ENCODE peak calls at places on chromosomes 1 and 21, in nine cellular contexts. R is GM20000, I is WTC11, T is NB4, K is HCT116, X is K562, D is suprapubic skin, Q is endothelial cell, E is IMR-90. A is an unnamed sample.

GRCh38 chr1:29823536-29823935 is 587.2 kb downstream of the PTPRU start:
- DNase-seq in K (no peak), X (no peak), Q (no peak), E (no peak), D (no peak), R (no peak), I (no peak), T (no peak), A (no peak)

GRCh38 chr1:221778535-221779142 is 36.8 kb upstream of the DUSP10 start:
- DNase-seq in K (no peak), E (no peak), Q (no peak), I (no peak), X (no peak), R (no peak), D (no peak), T (peak), A (no peak)

GRCh38 chr1:74549947-74550346 is 37.5 kb upstream of the LRRC53 start:
- DNase-seq in E (no peak), R (no peak), K (no peak), T (no peak), I (no peak), Q (no peak), D (no peak), X (no peak), A (no peak)

GRCh38 chr1:68232354-68233148 is at the start of gene WLS:
- DNase-seq in K (peak), D (peak), T (no peak), R (no peak), I (peak), Q (peak), X (no peak), E (peak), A (peak)

GRCh38 chr1:238177960-238178359 is 287.2 kb upstream of the ZP4 start:
- DNase-seq in K (no peak), X (no peak), I (no peak), T (no peak), Q (no peak), R (no peak), D (no peak), E (no peak), A (no peak)

GRCh38 chr1:231032963-231033362 is 7.1 kb downstream of the FAM89A start:
- DNase-seq in Q (no peak), E (no peak), X (no peak), T (no peak), R (no peak), I (no peak), K (no peak), D (no peak), A (peak)

GRCh38 chr1:27031235-27032118 is 18.8 kb upstream of the TENT5B start:
- DNase-seq in K (peak), T (no peak), D (peak), I (peak), R (no peak), Q (peak), E (peak), X (no peak), A (no peak)

GRCh38 chr1:216447898-216448568 is 24.8 kb upstream of the USH2A start:
- DNase-seq in X (no peak), I (no peak), E (peak), R (no peak), K (no peak), D (no peak), T (no peak), Q (no peak), A (no peak)

GRCh38 chr21:15669247-15669646 is 60.5 kb upstream of the USP25 start:
- DNase-seq in K (no peak), I (no peak), T (peak), E (peak), X (no peak), D (no peak), Q (no peak), R (no peak), A (no peak)

GRCh38 chr21:43196789-43197188 is 28.0 kb downstream of the CRYAA start:
- DNase-seq in X (no peak), Q (no peak), D (peak), T (no peak), E (no peak), R (no peak), I (peak), K (no peak), A (no peak)

GRCh38 chr1:18531503-18531845 is 50.7 kb downstream of the KLHDC7A start:
- DNase-seq in K (no peak), X (no peak), T (no peak), E (no peak), I (no peak), R (no peak), Q (no peak), D (peak), A (no peak)

GRCh38 chr1:1157426-1157913 is 16.2 kb upstream of the TTLL10 start:
- DNase-seq in D (peak), T (peak), X (peak), Q (peak), R (peak), E (peak), K (peak), I (peak), A (peak)

GRCh38 chr1:150150511-150151021 is 850 bp downstream of the PLEKHO1 start:
- DNase-seq in D (peak), I (peak), Q (peak), X (peak), K (no peak), R (no peak), T (peak), E (no peak), A (no peak)

GRCh38 chr1:201215531-201216357 is 25.1 kb downstream of the IGFN1 start:
- DNase-seq in Q (peak), D (peak), E (no peak), X (no peak), I (no peak), K (no peak), R (no peak), T (no peak), A (no peak)

GRCh38 chr1:186948542-186948941 is 119.8 kb downstream of the PLA2G4A start:
- DNase-seq in D (no peak), Q (peak), T (no peak), E (no peak), I (no peak), K (no peak), X (no peak), R (no peak), A (no peak)

GRCh38 chr1:92929461-92929860 is 31.8 kb downstream of the DIPK1A start:
- DNase-seq in D (no peak), R (peak), E (peak), Q (no peak), I (no peak), T (no peak), K (no peak), X (no peak), A (no peak)

GRCh38 chr21:27802816-27803475 is 836.1 kb upstream of the ADAMTS5 start:
- DNase-seq in I (peak), R (peak), X (peak), K (no peak), D (no peak), T (peak), Q (peak), E (peak), A (no peak)

DNA sequence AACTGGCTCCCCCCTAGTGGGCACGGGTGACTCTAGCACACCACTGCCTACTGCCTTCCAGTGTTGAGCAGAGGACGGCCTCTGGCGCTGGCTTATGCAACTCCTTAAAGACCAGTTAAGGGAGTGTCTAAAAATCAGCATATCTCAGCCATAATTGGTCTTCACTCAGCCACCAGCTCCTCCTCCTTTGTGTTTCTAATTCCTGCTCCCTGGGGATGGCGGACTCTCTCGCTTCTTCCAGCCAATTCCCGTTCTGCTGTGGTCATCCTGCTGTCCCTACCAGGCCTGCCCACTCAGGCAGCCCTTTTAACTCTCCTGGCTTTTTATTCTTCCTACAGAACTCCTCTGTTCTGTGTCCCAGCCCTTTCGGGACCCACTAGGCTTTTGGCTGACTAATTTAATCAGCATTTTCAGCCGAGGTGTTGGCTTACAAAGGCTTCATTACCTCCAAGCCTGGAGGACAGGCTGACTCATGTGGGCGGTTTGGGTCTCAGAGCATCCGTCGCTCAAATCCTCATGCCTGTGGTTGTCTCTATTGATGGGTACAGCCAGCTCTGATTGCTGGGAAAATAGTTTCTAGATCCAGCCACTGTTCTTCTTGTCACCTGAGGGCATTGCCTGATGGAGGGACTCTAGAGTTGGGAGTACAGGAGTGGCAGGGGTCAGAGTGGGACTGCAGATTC is 332.5 kb downstream of the CAMTA1 start:
- DNase-seq in E (peak), Q (peak), K (peak), X (peak), R (no peak), D (no peak), T (peak), I (peak), A (peak)
- TF ChIP-seq CTCF in E (peak), Q (no peak), K (no peak), X (peak), R (no peak), D (no peak), T (no peak), I (no peak), A (peak)

GRCh38 chr1:91700332-91700731 is 185.6 kb downstream of the TGFBR3 start:
- DNase-seq in I (no peak), E (peak), Q (no peak), D (no peak), K (no peak), T (no peak), X (no peak), R (no peak), A (no peak)
- TF ChIP-seq CTCF in I (no peak), E (peak), Q (no peak), D (no peak), K (peak), T (no peak), X (peak), R (no peak), A (peak)

DNA sequence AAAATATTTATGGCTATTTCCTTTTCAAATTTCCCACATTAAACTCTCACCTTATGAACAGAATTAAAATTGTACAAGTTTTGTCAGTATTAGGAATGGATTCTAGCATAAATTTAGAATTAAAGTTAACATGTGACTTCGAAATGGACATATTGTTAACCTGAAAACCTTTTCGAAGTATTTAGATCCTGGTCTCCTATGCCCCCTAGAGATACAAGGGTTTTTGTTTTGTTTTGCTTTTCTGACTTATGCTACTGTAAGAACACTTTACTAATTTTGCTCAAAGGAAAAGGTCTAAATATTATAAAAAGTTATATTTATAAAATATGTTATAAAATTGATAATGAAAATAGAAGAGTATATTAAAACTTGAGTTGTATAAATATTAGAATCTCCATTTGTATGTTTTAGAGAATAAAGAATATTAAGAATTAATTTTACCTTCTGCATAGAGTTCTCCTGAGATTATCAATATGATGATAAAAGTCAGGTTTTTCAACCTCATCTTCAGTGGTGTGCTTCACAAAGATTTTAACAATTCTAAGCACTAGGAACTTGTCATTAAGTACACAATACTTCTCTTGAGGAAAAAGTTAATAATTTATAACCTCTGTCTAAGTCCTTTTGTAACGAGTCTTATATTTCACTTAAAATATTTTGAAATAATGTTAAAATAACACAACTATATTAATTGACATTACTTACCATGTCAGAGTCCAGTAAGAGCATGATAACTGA is at the start of gene F13B:
- DNase-seq in X (no peak), E (no peak), R (no peak), D (no peak), I (no peak), T (no peak), K (no peak), Q (no peak), A (no peak)
- TF ChIP-seq CTCF in X (no peak), E (peak), R (no peak), D (no peak), I (no peak), T (no peak), K (no peak), Q (no peak), A (no peak)

GRCh38 chr1:158998037-158998780 is 11.5 kb upstream of the IFI16 start:
- DNase-seq in T (no peak), E (no peak), Q (no peak), X (no peak), I (no peak), D (no peak), K (no peak), R (no peak), A (no peak)
- TF ChIP-seq CTCF in T (no peak), E (no peak), Q (no peak), X (no peak), I (no peak), D (no peak), K (no peak), R (no peak), A (no peak)

GRCh38 chr1:51535006-51535592 is 16.0 kb upstream of the EPS15 start:
- DNase-seq in I (peak), Q (peak), E (peak), K (peak), R (peak), T (peak), X (peak), D (no peak), A (peak)
- TF ChIP-seq CTCF in I (peak), Q (peak), E (peak), K (peak), R (peak), T (peak), X (peak), D (peak), A (peak)

A was measured in HFF-Myc.